ENCODE peak calls at places on chromosomes 2 and 18, in nine cellular contexts. D, L, G, I, U, M, H, J and S are unnamed samples.

GRCh38 chr2:43070039-43070438 is 156.4 kb downstream of the ZFP36L2 start:
- ATAC-seq in D (no peak), L (peak), H (no peak), J (peak), I (no peak), G (no peak), U (peak), M (no peak), S (peak)

GRCh38 chr18:60295776-60296175 is 76.8 kb downstream of the MC4R start:
- ATAC-seq in U (no peak), L (no peak), G (no peak), H (no peak), D (no peak), I (no peak), M (no peak), J (no peak), S (no peak)

GRCh38 chr2:41400057-41400665 is 647.7 kb upstream of the PKDCC start:
- ATAC-seq in L (no peak), J (no peak), H (no peak), M (peak), U (no peak), D (no peak), I (no peak), G (peak), S (no peak)

GRCh38 chr2:98484652-98485452 is 40.2 kb downstream of the INPP4A start:
- ATAC-seq in U (no peak), I (no peak), J (no peak), M (no peak), D (no peak), L (peak), G (no peak), H (no peak), S (no peak)

GRCh38 chr2:30446602-30447148 is 371 bp upstream of the LCLAT1 start:
- ATAC-seq in J (peak), D (peak), G (peak), I (no peak), M (peak), U (no peak), H (no peak), L (no peak), S (peak)

GRCh38 chr2:119697290-119698013 is 18.5 kb downstream of the TMEM177 start:
- ATAC-seq in M (peak), L (no peak), D (no peak), I (no peak), U (no peak), G (no peak), H (no peak), J (no peak), S (no peak)

GRCh38 chr18:11676867-11677266 is 12.2 kb upstream of the GNAL start:
- ATAC-seq in M (no peak), I (peak), H (peak), U (peak), G (peak), L (no peak), D (no peak), J (peak), S (no peak)

GRCh38 chr2:43051316-43051715 is 175.1 kb downstream of the ZFP36L2 start:
- ATAC-seq in U (peak), D (peak), L (no peak), G (peak), I (peak), J (no peak), H (no peak), M (no peak), S (no peak)

GRCh38 chr18:68679531-68679930 is 35.4 kb downstream of the TMX3 start:
- ATAC-seq in D (peak), I (no peak), U (no peak), M (no peak), L (peak), H (no peak), J (no peak), G (no peak), S (peak)

GRCh38 chr18:23114171-23114881 is 21.0 kb upstream of the CABLES1 start:
- ATAC-seq in M (no peak), U (no peak), I (no peak), D (no peak), H (peak), G (peak), J (no peak), L (peak), S (no peak)

GRCh38 chr18:75220786-75221355 is 10.3 kb downstream of the TSHZ1 start:
- ATAC-seq in D (no peak), M (no peak), I (no peak), G (no peak), H (no peak), L (no peak), U (no peak), J (no peak), S (no peak)

GRCh38 chr2:652881-653480 is 24.2 kb downstream of the TMEM18 start:
- ATAC-seq in M (no peak), U (no peak), H (no peak), J (no peak), G (no peak), L (no peak), D (no peak), I (no peak), S (no peak)

GRCh38 chr18:11146238-11146946 is 3.0 kb downstream of the PIEZO2 start:
- ATAC-seq in L (peak), G (no peak), D (no peak), U (peak), J (no peak), M (peak), H (peak), I (no peak), S (no peak)

GRCh38 chr2:118121986-118122767 is 33.9 kb downstream of the INSIG2 start:
- ATAC-seq in M (no peak), L (peak), G (no peak), J (no peak), D (no peak), H (no peak), I (no peak), U (no peak), S (no peak)

GRCh38 chr2:30439879-30440278 is 7.2 kb upstream of the LCLAT1 start:
- ATAC-seq in M (no peak), G (no peak), J (no peak), I (no peak), D (no peak), L (no peak), H (no peak), U (no peak), S (no peak)

GRCh38 chr18:36186461-36187137 is 698 bp upstream of the MOCOS start:
- ATAC-seq in H (peak), U (peak), G (peak), L (peak), M (peak), J (peak), I (peak), D (peak), S (peak)

GRCh38 chr18:36187826-36188721 is 777 bp downstream of the MOCOS start:
- ATAC-seq in G (peak), I (peak), D (no peak), M (peak), H (no peak), U (no peak), J (peak), L (peak), S (peak)

GRCh38 chr18:36185901-36186460 is 1.3 kb upstream of the MOCOS start:
- ATAC-seq in I (no peak), L (no peak), M (no peak), J (no peak), H (no peak), U (no peak), D (no peak), G (no peak), S (no peak)

GRCh38 chr18:36188912-36189311 is 1.6 kb downstream of the MOCOS start:
- ATAC-seq in L (no peak), D (no peak), M (no peak), H (no peak), J (peak), I (no peak), G (no peak), U (no peak), S (no peak)

GRCh38 chr18:36187138-36187825 is at the start of gene MOCOS:
- ATAC-seq in M (peak), H (peak), I (peak), D (peak), G (peak), U (peak), L (peak), J (peak), S (peak)
- TF ChIP-seq POLR2A in M (no peak), H (peak), I (peak), D (peak), G (peak), U (no peak), L (peak), J (peak), S (peak)

GRCh38 chr2:144496067-144496466 is 23.9 kb downstream of the ZEB2 start:
- ATAC-seq in H (no peak), U (no peak), M (no peak), G (no peak), I (no peak), D (peak), J (peak), L (no peak), S (no peak)
- H3K4me3 ChIP-seq in H (no peak), U (no peak), M (no peak), G (no peak), I (no peak), D (no peak), J (no peak), L (no peak), S (no peak)

GRCh38 chr2:20668470-20668869 is 1.5 kb downstream of the GDF7 start:
- ATAC-seq in D (no peak), L (no peak), I (no peak), J (no peak), M (no peak), G (no peak), U (no peak), H (no peak), S (no peak)

GRCh38 chr2:20667531-20668401 is 822 bp downstream of the GDF7 start:
- ATAC-seq in H (peak), J (no peak), U (no peak), L (peak), D (no peak), M (no peak), I (no peak), G (no peak), S (no peak)

GRCh38 chr2:20666114-20666363 is 905 bp upstream of the GDF7 start:
- ATAC-seq in H (no peak), M (peak), D (no peak), I (no peak), G (peak), L (peak), J (no peak), U (no peak), S (no peak)

GRCh38 chr2:20666364-20667150 is at the start of gene GDF7:
- ATAC-seq in D (peak), H (no peak), L (peak), U (peak), J (peak), M (peak), G (peak), I (no peak), S (peak)

GRCh38 chr2:20667151-20667530 is 197 bp downstream of the GDF7 start:
- ATAC-seq in H (no peak), M (peak), I (no peak), D (peak), J (no peak), U (no peak), L (peak), G (peak), S (peak)
- TF ChIP-seq POLR2A in H (no peak), M (no peak), I (no peak), D (no peak), J (no peak), U (no peak), L (no peak), G (no peak), S (no peak)

GRCh38 chr2:174590928-174591648 is 6.5 kb downstream of the WIPF1 start:
- ATAC-seq in G (no peak), J (no peak), M (no peak), H (no peak), L (no peak), U (no peak), D (peak), I (no peak), S (no peak)

GRCh38 chr2:174593574-174594203 is 3.9 kb downstream of the WIPF1 start:
- ATAC-seq in I (no peak), D (peak), J (no peak), L (peak), H (no peak), M (peak), U (peak), G (no peak), S (peak)

GRCh38 chr2:174593041-174593440 is 4.6 kb downstream of the WIPF1 start:
- ATAC-seq in M (no peak), U (no peak), I (no peak), L (no peak), D (no peak), H (no peak), J (no peak), G (no peak), S (no peak)

GRCh38 chr2:174590346-174590745 is 7.3 kb downstream of the WIPF1 start:
- ATAC-seq in H (no peak), D (no peak), U (no peak), J (no peak), I (no peak), L (no peak), M (no peak), G (no peak), S (no peak)

GRCh38 chr2:174591740-174592139 is 5.9 kb downstream of the WIPF1 start:
- ATAC-seq in L (no peak), I (no peak), J (no peak), H (no peak), G (no peak), U (no peak), M (no peak), D (no peak), S (no peak)
- H3K4me3 ChIP-seq in L (no peak), I (no peak), J (no peak), H (no peak), G (no peak), U (peak), M (peak), D (no peak), S (no peak)

GRCh38 chr2:183125659-183126341 is 1.6 kb downstream of the NUP35 start:
- ATAC-seq in I (no peak), G (no peak), H (no peak), D (no peak), M (no peak), L (no peak), U (no peak), J (peak), S (no peak)

GRCh38 chr2:183123959-183124221 is 353 bp upstream of the NUP35 start:
- ATAC-seq in H (no peak), D (no peak), G (no peak), M (peak), U (peak), L (no peak), J (peak), I (no peak), S (peak)

GRCh38 chr2:183124957-183125255 is 663 bp downstream of the NUP35 start:
- ATAC-seq in M (no peak), L (no peak), J (no peak), H (no peak), D (no peak), I (no peak), U (no peak), G (no peak), S (no peak)

GRCh38 chr2:183124222-183124956 is at the start of gene NUP35:
- ATAC-seq in U (peak), H (peak), G (peak), J (peak), I (peak), L (peak), D (peak), M (peak), S (peak)

DNA sequence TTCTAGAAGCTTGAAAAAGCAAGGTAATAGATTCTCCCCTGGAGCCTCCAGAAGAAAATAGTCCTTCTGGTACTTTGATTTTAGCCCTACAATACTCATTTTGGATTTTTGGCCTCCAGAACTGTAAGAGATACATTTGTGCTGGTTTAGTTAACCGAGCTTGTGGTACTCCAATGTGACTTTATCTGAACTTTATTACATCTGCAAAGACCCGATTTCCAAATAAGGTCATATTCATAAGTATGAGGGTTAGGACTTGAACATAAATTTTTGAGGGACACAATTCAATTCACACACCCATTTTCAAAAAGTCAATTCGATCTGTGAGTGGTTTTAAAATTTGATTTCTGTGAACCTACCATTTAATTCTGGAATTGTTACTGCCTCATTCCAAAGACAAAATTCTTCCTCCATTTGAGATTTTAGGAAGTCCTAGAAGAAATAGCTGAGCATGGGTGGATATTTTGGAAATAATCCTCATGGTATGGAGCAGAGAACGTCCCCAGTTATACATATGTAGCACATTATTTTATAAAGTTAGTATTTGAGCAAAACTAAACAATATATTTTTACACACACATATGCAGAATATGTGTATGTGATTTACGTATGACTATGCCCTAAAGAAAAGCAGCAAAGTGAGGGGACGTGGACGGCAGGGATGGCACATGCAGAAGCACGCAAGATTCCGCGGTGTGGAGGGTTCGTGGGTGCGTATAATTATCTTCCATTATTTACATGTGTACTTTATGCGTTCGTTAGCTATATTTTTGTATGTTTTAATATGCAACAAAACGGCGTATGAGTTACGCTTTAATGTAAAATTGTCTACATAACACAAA is 905 bp upstream of the NUP35 start:
- ATAC-seq in U (no peak), H (no peak), M (no peak), D (peak), G (peak), L (no peak), I (no peak), J (no peak), S (no peak)
- TF ChIP-seq POLR2A in U (no peak), H (no peak), M (no peak), D (no peak), G (no peak), L (no peak), I (no peak), J (no peak), S (no peak)

GRCh38 chr2:235549735-235550377 is 56.0 kb downstream of the AGAP1 start:
- ATAC-seq in I (no peak), J (no peak), D (no peak), G (no peak), L (no peak), H (no peak), M (no peak), U (no peak), S (no peak)

GRCh38 chr2:235551965-235552364 is 58.1 kb downstream of the AGAP1 start:
- ATAC-seq in M (no peak), J (peak), H (peak), L (peak), I (peak), U (peak), D (peak), G (peak), S (peak)

GRCh38 chr2:235550378-235550760 is 56.5 kb downstream of the AGAP1 start:
- ATAC-seq in U (no peak), M (no peak), H (no peak), J (no peak), L (no peak), D (no peak), I (no peak), G (no peak), S (no peak)

GRCh38 chr2:235552671-235553070 is 58.8 kb downstream of the AGAP1 start:
- ATAC-seq in M (no peak), D (no peak), J (no peak), U (no peak), G (no peak), I (no peak), L (no peak), H (no peak), S (no peak)

DNA sequence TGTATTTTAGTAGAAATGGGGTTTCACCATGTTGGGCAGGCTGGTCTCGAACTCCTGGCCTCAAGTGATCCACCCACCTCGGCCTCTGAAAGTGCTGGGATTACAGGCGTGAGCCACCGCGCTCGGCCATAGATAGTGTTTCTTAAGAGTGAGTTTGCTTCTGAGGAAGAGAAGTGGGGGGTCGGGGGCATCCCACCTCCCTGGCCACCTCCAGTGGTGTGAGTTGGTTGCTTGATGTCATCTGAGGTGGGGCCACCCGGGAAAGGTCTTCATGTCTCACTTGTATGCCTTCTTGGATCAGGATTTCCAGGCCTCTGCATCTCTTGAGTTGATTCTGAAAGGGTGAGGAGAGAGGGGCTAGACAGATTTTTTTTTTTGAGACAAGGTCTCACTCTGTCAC is 57.1 kb downstream of the AGAP1 start:
- ATAC-seq in I (no peak), G (no peak), L (no peak), U (no peak), J (no peak), D (no peak), M (no peak), H (no peak), S (no peak)
- H3K4me3 ChIP-seq in I (no peak), G (no peak), L (no peak), U (no peak), J (no peak), D (no peak), M (no peak), H (no peak), S (no peak)